ENCODE peak calls at places on chromosomes 6 and 20, in nine cellular contexts. G is CD8-positive, alpha-beta memory T cell; W is HCT116; E is fibroblast of lung; D is adrenal gland; I is body of pancreas; S is small intestine; V is CD8-positive, alpha-beta T cell; N is SJCRH30. X is an unnamed sample. For H3K36me3 and H3K4me1, the result is how much of the 10 kb centered on the place peaks cover.

GRCh38 chr6:136728976-136729515 is 63.2 kb downstream of the MAP3K5 start:
- DNase-seq in S (no peak), I (no peak), E (no peak), N (no peak), G (no peak), W (no peak), V (no peak), D (no peak), X (no peak)

GRCh38 chr6:41878961-41879405 is 16.2 kb downstream of the USP49 start:
- DNase-seq in W (no peak), I (no peak), S (no peak), D (no peak), N (no peak), V (no peak), G (no peak), E (peak), X (no peak)

GRCh38 chr6:134623391-134623790 is 305.5 kb upstream of the SGK1 start:
- DNase-seq in W (no peak), E (no peak), S (no peak), G (no peak), I (no peak), V (no peak), N (no peak), D (no peak), X (no peak)

GRCh38 chr6:145815351-145815772 is 767 bp upstream of the FBXO30 start:
- DNase-seq in S (no peak), G (no peak), W (no peak), N (peak), D (no peak), E (peak), V (no peak), I (no peak), X (peak)

GRCh38 chr6:392441-393390 is 1.2 kb downstream of the IRF4 start:
- DNase-seq in E (no peak), S (no peak), D (no peak), G (peak), I (no peak), N (no peak), V (peak), W (no peak), X (no peak)

GRCh38 chr6:7276199-7276524 is 36.8 kb downstream of the SSR1 start:
- DNase-seq in G (no peak), D (no peak), N (no peak), I (no peak), W (no peak), S (no peak), V (no peak), E (no peak), X (no peak)

GRCh38 chr6:70884074-70884983 is 72.5 kb downstream of the B3GAT2 start:
- DNase-seq in N (peak), V (peak), D (peak), W (peak), I (peak), S (peak), G (peak), E (peak), X (peak)

GRCh38 chr6:21791596-21791995 is 198.0 kb downstream of the SOX4 start:
- DNase-seq in E (no peak), V (no peak), N (no peak), S (no peak), W (no peak), G (no peak), I (no peak), D (no peak), X (no peak)

GRCh38 chr6:45933855-45934254 is 81.8 kb downstream of the CLIC5 start:
- DNase-seq in G (no peak), S (no peak), D (no peak), W (no peak), I (no peak), E (no peak), V (no peak), N (peak), X (no peak)

GRCh38 chr6:8549381-8549780 is 114.0 kb upstream of the SLC35B3 start:
- DNase-seq in N (no peak), E (no peak), D (no peak), I (no peak), V (no peak), W (no peak), S (no peak), G (no peak), X (no peak)

GRCh38 chr20:25544316-25544715 is 41.0 kb downstream of the NINL start:
- DNase-seq in V (no peak), N (no peak), E (no peak), I (no peak), G (no peak), D (no peak), S (no peak), W (no peak), X (no peak)

GRCh38 chr20:13546497-13547131 is 92.1 kb downstream of the TASP1 start:
- DNase-seq in V (peak), N (peak), G (peak), I (peak), E (peak), W (peak), S (peak), D (peak), X (peak)

GRCh38 chr6:117373211-117373813 is 52.4 kb downstream of the ROS1 start:
- DNase-seq in I (no peak), W (no peak), N (no peak), D (no peak), G (no peak), V (no peak), E (no peak), S (no peak), X (no peak)

GRCh38 chr20:19828233-19828632 is 70.2 kb downstream of the RIN2 start:
- DNase-seq in E (peak), V (peak), G (no peak), S (no peak), W (peak), D (no peak), I (peak), N (peak), X (no peak)

DNA sequence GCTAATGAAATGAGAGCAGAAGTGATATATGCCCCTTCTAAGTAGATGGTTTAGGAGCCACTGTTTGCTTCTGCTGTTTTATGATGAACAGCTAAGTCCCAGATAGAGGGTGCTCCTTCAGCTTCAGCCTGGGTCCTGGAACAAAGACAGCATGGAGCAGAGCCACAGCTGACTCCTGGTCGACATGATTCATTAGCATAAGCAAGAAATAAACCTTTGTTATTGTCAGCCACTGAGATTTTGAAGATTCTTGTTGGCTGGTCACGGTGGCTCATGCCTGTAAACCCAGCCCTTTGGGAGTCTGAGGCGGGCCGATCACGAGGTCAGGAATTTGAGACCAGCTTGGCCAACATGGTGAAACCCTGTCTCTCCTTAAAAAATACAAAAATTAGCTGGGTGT is 47.7 kb upstream of the ARMC2 start:
- DNase-seq in I (no peak), N (peak), W (no peak), E (no peak), G (no peak), S (no peak), V (no peak), D (no peak), X (no peak)
- H3K27ac ChIP-seq in I (no peak), N (peak), W (no peak), E (no peak), G (no peak), S (no peak), V (no peak), D (no peak), X (no peak)

GRCh38 chr20:62914436-62914835 is 11.9 kb downstream of the DIDO1 start:
- DNase-seq in W (no peak), V (no peak), S (no peak), E (no peak), G (no peak), I (no peak), D (no peak), N (no peak), X (no peak)
- H3K36me3 ChIP-seq in W (under half), V (under half), S (under half), E (under half), G (under half), I (under half), D (under half), N (under half), X (under half)

GRCh38 chr6:20696676-20697075 is 162.4 kb downstream of the CDKAL1 start:
- DNase-seq in V (no peak), S (no peak), N (no peak), W (no peak), I (no peak), G (no peak), D (no peak), E (peak), X (no peak)
- H3K4me1 ChIP-seq in V (under half), S (under half), N (under half), W (under half), I (under half), G (under half), D (under half), E (under half), X (under half)

GRCh38 chr6:84508981-84509380 is 255.4 kb downstream of the TBX18 start:
- DNase-seq in G (no peak), I (no peak), W (no peak), E (no peak), N (no peak), D (no peak), S (no peak), V (no peak), X (no peak)

GRCh38 chr6:84512396-84512795 is 252.0 kb downstream of the TBX18 start:
- DNase-seq in D (no peak), N (no peak), E (peak), W (no peak), G (no peak), V (no peak), S (no peak), I (no peak), X (no peak)

GRCh38 chr6:84511929-84512328 is 252.5 kb downstream of the TBX18 start:
- DNase-seq in N (no peak), E (no peak), D (no peak), S (no peak), W (no peak), V (no peak), I (no peak), G (no peak), X (no peak)

GRCh38 chr6:84504025-84504424 is 260.4 kb downstream of the TBX18 start:
- DNase-seq in E (no peak), D (no peak), S (no peak), V (no peak), G (no peak), N (no peak), I (no peak), W (no peak), X (no peak)

DNA sequence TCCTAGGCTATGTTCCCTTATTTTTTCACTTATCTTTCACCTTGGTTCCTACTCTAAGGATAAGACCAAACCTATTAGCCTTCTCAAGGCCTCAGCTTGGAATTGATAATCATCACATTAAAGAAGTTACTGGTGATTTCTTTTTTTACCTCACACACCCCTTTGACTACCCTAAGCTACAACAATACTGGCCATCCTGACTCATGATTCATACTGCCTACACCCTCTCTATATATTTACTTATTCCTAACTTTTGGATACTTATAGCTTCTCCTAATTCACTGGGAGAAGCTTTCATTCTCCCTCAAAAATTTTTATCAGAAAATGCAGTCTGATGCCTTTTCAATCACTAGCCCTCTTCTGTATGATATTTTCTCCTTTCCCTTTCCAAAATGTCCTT is 256.1 kb downstream of the TBX18 start:
- DNase-seq in S (no peak), D (no peak), E (no peak), I (no peak), W (no peak), V (no peak), G (no peak), N (no peak), X (no peak)
- H3K27ac ChIP-seq in S (no peak), D (no peak), E (no peak), I (no peak), W (no peak), V (no peak), G (no peak), N (no peak), X (no peak)

GRCh38 chr20:49247169-49247734 is 28.0 kb downstream of the DDX27 start:
- DNase-seq in S (no peak), E (no peak), D (no peak), I (no peak), V (no peak), W (no peak), G (no peak), N (no peak), X (no peak)

GRCh38 chr20:49248879-49249665 is 28.8 kb downstream of the ZNFX1 start:
- DNase-seq in I (no peak), W (no peak), G (no peak), V (no peak), E (no peak), N (no peak), D (no peak), S (no peak), X (no peak)

GRCh38 chr20:49248301-49248700 is 29.1 kb downstream of the DDX27 start:
- DNase-seq in N (no peak), W (no peak), E (no peak), I (no peak), G (no peak), D (no peak), V (no peak), S (no peak), X (no peak)

GRCh38 chr20:49245921-49246740 is 26.9 kb downstream of the DDX27 start:
- DNase-seq in V (no peak), I (peak), D (peak), W (peak), N (peak), G (no peak), E (peak), S (peak), X (no peak)

DNA sequence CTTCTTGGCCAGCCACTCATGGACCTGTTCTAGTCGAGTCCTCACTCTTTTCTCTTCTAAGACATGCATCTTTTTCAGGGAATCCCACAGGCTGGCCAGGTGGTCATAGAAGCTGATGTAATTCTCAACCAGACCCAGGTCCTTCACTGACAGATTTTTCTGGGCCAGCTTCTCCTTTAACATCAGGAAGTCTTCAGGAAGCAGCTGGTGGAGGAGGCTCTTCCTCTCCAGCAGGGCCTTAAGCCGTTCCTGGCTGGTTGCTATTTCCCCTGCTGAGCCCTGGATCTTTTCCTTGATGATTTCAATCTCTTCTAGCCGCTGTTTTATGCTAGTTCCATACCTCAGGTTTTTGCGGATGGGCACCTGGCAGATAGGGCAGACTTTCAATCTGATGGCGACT is 28.6 kb downstream of the DDX27 start:
- DNase-seq in D (no peak), N (no peak), V (no peak), S (no peak), I (no peak), W (no peak), E (no peak), G (no peak), X (no peak)
- H3K36me3 ChIP-seq in D (half or more), N (half or more), V (under half), S (under half), I (under half), W (half or more), E (under half), G (half or more), X (under half)

DNA sequence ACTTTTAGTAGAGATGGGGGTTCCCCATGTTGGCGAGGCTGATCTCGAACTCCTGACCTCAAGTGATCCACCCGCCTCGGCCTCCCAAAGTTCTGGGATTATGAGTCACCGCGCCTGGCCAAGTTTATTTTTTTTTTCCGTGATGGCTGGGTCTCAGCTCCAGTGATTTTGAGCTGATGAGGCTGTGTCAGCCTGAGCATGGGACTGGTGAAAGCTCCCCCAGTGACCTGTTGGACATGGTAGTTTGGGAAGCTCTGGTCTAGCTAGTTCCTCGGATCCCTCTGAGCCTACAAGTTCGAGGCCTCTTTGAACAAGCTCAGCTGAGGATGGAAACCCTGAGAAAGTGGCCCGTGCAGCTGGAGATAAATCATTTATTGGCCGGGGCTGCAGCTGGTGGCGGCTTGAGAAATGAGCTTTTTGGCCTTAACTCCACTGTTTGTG is 126.8 kb downstream of the SNX5 start:
- DNase-seq in V (no peak), E (peak), N (no peak), D (peak), I (peak), W (no peak), S (no peak), G (no peak), X (no peak)
- H3K4me1 ChIP-seq in V (under half), E (under half), N (under half), D (under half), I (under half), W (half or more), S (under half), G (under half), X (under half)

GRCh38 chr20:17601957-17602356 is 32.1 kb downstream of the DSTN start:
- DNase-seq in N (no peak), I (no peak), S (no peak), W (no peak), D (no peak), V (no peak), E (no peak), G (no peak), X (no peak)
- H3K27ac ChIP-seq in N (no peak), I (no peak), S (no peak), W (no peak), D (no peak), V (no peak), E (no peak), G (no peak), X (no peak)

X was measured in right lobe of liver.